ENCODE peak calls at places on chromosome 2, in five cellular contexts. One of them, this sample, is unnamed.

GRCh38 chr2:12493031-12493513 is 223.7 kb upstream of the TRIB2 start:
- DNase-seq in HepG2: no peak
- DNase-seq in GM12878: no peak
- DNase-seq in HCT116: no peak
- DNase-seq in K562: peak
- DNase-seq in this sample: no peak

GRCh38 chr2:12106440-12107080 is 360.1 kb downstream of the LPIN1 start:
- DNase-seq in HepG2: no peak
- DNase-seq in GM12878: no peak
- DNase-seq in HCT116: no peak
- DNase-seq in K562: peak
- DNase-seq in this sample: no peak

GRCh38 chr2:36352024-36352398 is 3.6 kb upstream of the CRIM1 start:
- DNase-seq in HepG2: peak
- DNase-seq in GM12878: peak
- DNase-seq in HCT116: peak
- DNase-seq in K562: peak
- DNase-seq in this sample: no peak

GRCh38 chr2:11128258-11128951 is 26.9 kb upstream of the SLC66A3 start:
- DNase-seq in HepG2: no peak
- DNase-seq in GM12878: no peak
- DNase-seq in HCT116: no peak
- DNase-seq in K562: no peak
- DNase-seq in this sample: no peak

GRCh38 chr2:26235089-26235488 is 9.3 kb downstream of the HADHA start:
- DNase-seq in HepG2: peak
- DNase-seq in GM12878: no peak
- DNase-seq in HCT116: no peak
- DNase-seq in K562: no peak
- DNase-seq in this sample: no peak

GRCh38 chr2:239459581-239459980 is 58.8 kb upstream of the HDAC4 start:
- DNase-seq in HepG2: no peak
- DNase-seq in GM12878: no peak
- DNase-seq in HCT116: no peak
- DNase-seq in K562: no peak
- DNase-seq in this sample: peak

GRCh38 chr2:156800781-156801366 is 364.7 kb downstream of the GPD2 start:
- DNase-seq in HepG2: no peak
- DNase-seq in GM12878: no peak
- DNase-seq in HCT116: no peak
- DNase-seq in K562: no peak
- DNase-seq in this sample: no peak

GRCh38 chr2:238484522-238485452 is 58.1 kb downstream of the ASB1 start:
- DNase-seq in HepG2: no peak
- DNase-seq in GM12878: no peak
- DNase-seq in HCT116: no peak
- DNase-seq in K562: no peak
- DNase-seq in this sample: no peak

GRCh38 chr2:173355132-173355865 is 627 bp downstream of the CDCA7 start:
- DNase-seq in HepG2: peak
- DNase-seq in GM12878: no peak
- DNase-seq in HCT116: peak
- DNase-seq in K562: peak
- DNase-seq in this sample: peak

GRCh38 chr2:168705534-168706470 is 96.6 kb upstream of the NOSTRIN start:
- DNase-seq in HepG2: peak
- DNase-seq in GM12878: no peak
- DNase-seq in HCT116: no peak
- DNase-seq in K562: no peak
- DNase-seq in this sample: no peak

GRCh38 chr2:2743164-2743571 is 412.1 kb upstream of the MYT1L start:
- DNase-seq in HepG2: no peak
- DNase-seq in GM12878: no peak
- DNase-seq in HCT116: no peak
- DNase-seq in K562: no peak
- DNase-seq in this sample: no peak

GRCh38 chr2:24893934-24894333 is 26.1 kb downstream of the ADCY3 start:
- DNase-seq in HepG2: no peak
- DNase-seq in GM12878: no peak
- DNase-seq in HCT116: no peak
- DNase-seq in K562: no peak
- DNase-seq in this sample: no peak

GRCh38 chr2:207283356-207283755 is 117.6 kb upstream of the KLF7 start:
- DNase-seq in HepG2: no peak
- DNase-seq in GM12878: no peak
- DNase-seq in HCT116: no peak
- DNase-seq in K562: no peak
- DNase-seq in this sample: no peak

GRCh38 chr2:43427032-43427424 is 168.8 kb downstream of the THADA start:
- DNase-seq in HepG2: no peak
- DNase-seq in GM12878: no peak
- DNase-seq in HCT116: no peak
- DNase-seq in K562: peak
- DNase-seq in this sample: no peak

GRCh38 chr2:59177748-59178147 is 936.6 kb upstream of the FANCL start:
- DNase-seq in HepG2: no peak
- DNase-seq in GM12878: no peak
- DNase-seq in HCT116: no peak
- DNase-seq in K562: no peak
- DNase-seq in this sample: no peak

GRCh38 chr2:168246072-168246482 is 1.3 kb downstream of the STK39 start:
- DNase-seq in HepG2: no peak
- DNase-seq in GM12878: no peak
- DNase-seq in HCT116: no peak
- DNase-seq in K562: no peak
- DNase-seq in this sample: no peak

GRCh38 chr2:151302286-151302878 is 12.9 kb upstream of the NMI start:
- DNase-seq in HepG2: no peak
- DNase-seq in GM12878: no peak
- DNase-seq in HCT116: no peak
- DNase-seq in K562: no peak
- DNase-seq in this sample: no peak

GRCh38 chr2:220935789-220936321 is 636.2 kb downstream of the EPHA4 start:
- DNase-seq in HepG2: no peak
- DNase-seq in GM12878: peak
- DNase-seq in HCT116: no peak
- DNase-seq in K562: no peak
- DNase-seq in this sample: no peak

GRCh38 chr2:148978026-148978685 is 60.3 kb upstream of the LYPD6B start:
- DNase-seq in HepG2: no peak
- DNase-seq in GM12878: no peak
- DNase-seq in HCT116: no peak
- DNase-seq in K562: no peak
- DNase-seq in this sample: no peak

GRCh38 chr2:111116016-111116746 is 4.5 kb upstream of the BCL2L11 start:
- DNase-seq in HepG2: no peak
- DNase-seq in GM12878: peak
- DNase-seq in HCT116: no peak
- DNase-seq in K562: no peak
- DNase-seq in this sample: no peak

GRCh38 chr2:65057391-65058052 is 1.3 kb downstream of the CEP68 start:
- DNase-seq in HepG2: peak
- DNase-seq in GM12878: peak
- DNase-seq in HCT116: no peak
- DNase-seq in K562: no peak
- DNase-seq in this sample: no peak

GRCh38 chr2:122692400-122693083 is 937.1 kb downstream of the TSN start:
- DNase-seq in HepG2: no peak
- DNase-seq in GM12878: no peak
- DNase-seq in HCT116: no peak
- DNase-seq in K562: no peak
- DNase-seq in this sample: no peak

GRCh38 chr2:49288113-49288710 is 133.9 kb upstream of the FSHR start:
- DNase-seq in HepG2: no peak
- DNase-seq in GM12878: no peak
- DNase-seq in HCT116: no peak
- DNase-seq in K562: no peak
- DNase-seq in this sample: no peak

GRCh38 chr2:102826904-102827303 is 65.1 kb downstream of the TMEM182 start:
- DNase-seq in HepG2: no peak
- DNase-seq in GM12878: no peak
- DNase-seq in HCT116: no peak
- DNase-seq in K562: no peak
- DNase-seq in this sample: no peak

GRCh38 chr2:199977984-199978415 is 22.6 kb downstream of the MAIP1 start:
- DNase-seq in HepG2: peak
- DNase-seq in GM12878: peak
- DNase-seq in HCT116: peak
- DNase-seq in K562: no peak
- DNase-seq in this sample: no peak

GRCh38 chr2:53422979-53423378 is 344.6 kb upstream of the CHAC2 start:
- DNase-seq in HepG2: peak
- DNase-seq in GM12878: no peak
- DNase-seq in HCT116: peak
- DNase-seq in K562: no peak
- DNase-seq in this sample: peak

GRCh38 chr2:223169830-223170605 is 118.0 kb downstream of the KCNE4 start:
- DNase-seq in HepG2: no peak
- DNase-seq in GM12878: peak
- DNase-seq in HCT116: no peak
- DNase-seq in K562: no peak
- DNase-seq in this sample: no peak

GRCh38 chr2:115609978-115610377 is 1167.5 kb downstream of the DPP10 start:
- DNase-seq in HepG2: no peak
- DNase-seq in GM12878: no peak
- DNase-seq in HCT116: no peak
- DNase-seq in K562: no peak
- DNase-seq in this sample: no peak

GRCh38 chr2:102672124-102672786 is 52.9 kb downstream of the SLC9A2 start:
- DNase-seq in HepG2: no peak
- DNase-seq in GM12878: no peak
- DNase-seq in HCT116: no peak
- DNase-seq in K562: no peak
- DNase-seq in this sample: no peak

GRCh38 chr2:239288951-239289481 is 111.8 kb downstream of the HDAC4 start:
- DNase-seq in HepG2: no peak
- DNase-seq in GM12878: peak
- DNase-seq in HCT116: no peak
- DNase-seq in K562: no peak
- DNase-seq in this sample: no peak

GRCh38 chr2:22126978-22127377 is 1003.2 kb downstream of the TDRD15 start:
- DNase-seq in HepG2: no peak
- DNase-seq in GM12878: no peak
- DNase-seq in HCT116: no peak
- DNase-seq in K562: no peak
- DNase-seq in this sample: no peak

GRCh38 chr2:112164876-112165275 is 26.7 kb downstream of the FBLN7 start:
- DNase-seq in HepG2: no peak
- DNase-seq in GM12878: no peak
- DNase-seq in HCT116: no peak
- DNase-seq in K562: no peak
- DNase-seq in this sample: no peak

GRCh38 chr2:112170495-112170894 is 32.3 kb downstream of the FBLN7 start:
- DNase-seq in HepG2: no peak
- DNase-seq in GM12878: no peak
- DNase-seq in HCT116: no peak
- DNase-seq in K562: no peak
- DNase-seq in this sample: no peak

GRCh38 chr2:112166801-112167499 is 28.8 kb downstream of the FBLN7 start:
- DNase-seq in HepG2: no peak
- DNase-seq in GM12878: no peak
- DNase-seq in HCT116: no peak
- DNase-seq in K562: no peak
- DNase-seq in this sample: no peak

GRCh38 chr2:112165296-112165695 is 27.1 kb downstream of the FBLN7 start:
- DNase-seq in HepG2: no peak
- DNase-seq in GM12878: no peak
- DNase-seq in HCT116: no peak
- DNase-seq in K562: no peak
- DNase-seq in this sample: no peak

GRCh38 chr2:112168422-112169124 is 30.4 kb downstream of the FBLN7 start:
- DNase-seq in HepG2: peak
- DNase-seq in GM12878: no peak
- DNase-seq in HCT116: no peak
- DNase-seq in K562: no peak
- DNase-seq in this sample: no peak
- TF ChIP-seq YY1 in HepG2: no peak
- TF ChIP-seq YY1 in GM12878: no peak
- TF ChIP-seq YY1 in HCT116: no peak
- TF ChIP-seq YY1 in K562: no peak
- TF ChIP-seq YY1 in this sample: no peak

GRCh38 chr2:106956416-106956815 is 70.4 kb upstream of the ST6GAL2 start:
- DNase-seq in HepG2: no peak
- DNase-seq in GM12878: no peak
- DNase-seq in HCT116: no peak
- DNase-seq in K562: no peak
- DNase-seq in this sample: no peak
- TF ChIP-seq ATF3 in HepG2: no peak
- TF ChIP-seq ATF3 in GM12878: no peak
- TF ChIP-seq ATF3 in HCT116: no peak
- TF ChIP-seq ATF3 in K562: no peak
- TF ChIP-seq ATF3 in this sample: no peak

DNA sequence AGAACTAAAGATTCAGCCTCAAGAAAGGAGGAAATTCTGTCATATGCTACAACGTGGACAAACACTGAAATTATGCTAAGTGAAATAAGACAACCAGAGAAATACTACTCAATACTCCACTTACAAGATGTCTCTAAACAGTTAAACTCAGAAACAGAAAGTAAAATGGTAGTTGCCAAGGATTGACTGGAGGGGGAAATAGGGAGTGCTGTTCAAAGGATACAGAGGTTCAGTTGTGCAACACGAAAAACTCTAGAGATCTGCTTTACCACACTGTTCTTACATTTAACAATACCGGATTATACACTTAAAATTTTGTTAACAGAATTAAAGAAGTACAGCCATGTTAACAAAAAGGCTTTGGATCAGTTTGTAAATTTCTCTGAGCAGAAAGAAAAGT is 39.8 kb upstream of the C2orf15 start:
- DNase-seq in HepG2: peak
- DNase-seq in GM12878: no peak
- DNase-seq in HCT116: no peak
- DNase-seq in K562: no peak
- DNase-seq in this sample: no peak
- TF ChIP-seq YY1 in HepG2: no peak
- TF ChIP-seq YY1 in GM12878: no peak
- TF ChIP-seq YY1 in HCT116: no peak
- TF ChIP-seq YY1 in K562: no peak
- TF ChIP-seq YY1 in this sample: no peak

GRCh38 chr2:9793918-9794717 is 49.2 kb upstream of the TAF1B start:
- DNase-seq in HepG2: no peak
- DNase-seq in GM12878: no peak
- DNase-seq in HCT116: no peak
- DNase-seq in K562: no peak
- DNase-seq in this sample: no peak

GRCh38 chr2:9793156-9793917 is 49.9 kb upstream of the TAF1B start:
- DNase-seq in HepG2: no peak
- DNase-seq in GM12878: no peak
- DNase-seq in HCT116: no peak
- DNase-seq in K562: no peak
- DNase-seq in this sample: no peak

GRCh38 chr2:9791711-9792110 is 51.6 kb upstream of the TAF1B start:
- DNase-seq in HepG2: no peak
- DNase-seq in GM12878: no peak
- DNase-seq in HCT116: no peak
- DNase-seq in K562: no peak
- DNase-seq in this sample: no peak

GRCh38 chr2:9790702-9791225 is 52.5 kb upstream of the TAF1B start:
- DNase-seq in HepG2: no peak
- DNase-seq in GM12878: no peak
- DNase-seq in HCT116: no peak
- DNase-seq in K562: no peak
- DNase-seq in this sample: no peak

GRCh38 chr2:9789371-9789770 is 53.9 kb upstream of the TAF1B start:
- DNase-seq in HepG2: no peak
- DNase-seq in GM12878: no peak
- DNase-seq in HCT116: no peak
- DNase-seq in K562: no peak
- DNase-seq in this sample: no peak
- TF ChIP-seq ATF3 in HepG2: no peak
- TF ChIP-seq ATF3 in GM12878: no peak
- TF ChIP-seq ATF3 in HCT116: no peak
- TF ChIP-seq ATF3 in K562: no peak
- TF ChIP-seq ATF3 in this sample: no peak